ENCODE peak calls at places on chromosomes 7 and 10, in eight cellular contexts. B is fibroblast of the aortic adventitia, A is psoas muscle, R is SK-N-SH, C is lower lobe of right lung, V is cardiac muscle cell, F is stomach, M is adrenal gland. L is an unnamed sample.

GRCh38 chr10:49327036-49327813 is 28.3 kb downstream of the C10orf71 start:
- DNase-seq in B (no peak), A (no peak), R (no peak), C (no peak), V (no peak), F (peak; percentile 17), M (no peak), L (no peak)

GRCh38 chr10:9301148-9301547 is 1246.7 kb downstream of the GATA3 start:
- DNase-seq in B (peak; percentile 23), A (no peak), R (no peak), C (no peak), V (no peak), F (no peak), M (no peak), L (peak; percentile 15)

GRCh38 chr7:94335586-94335985 is 59.1 kb upstream of the COL1A2 start:
- DNase-seq in B (no peak), A (no peak), R (no peak), C (no peak), V (no peak), F (no peak), M (no peak), L (no peak)

GRCh38 chr10:78457804-78458483 is 424.3 kb downstream of the RPS24 start:
- DNase-seq in B (peak; percentile 96), A (no peak), R (no peak), C (no peak), V (peak; percentile 94), F (no peak), M (no peak), L (no peak)

GRCh38 chr7:55285665-55286064 is 79.5 kb upstream of the LANCL2 start:
- DNase-seq in B (no peak), A (no peak), R (no peak), C (no peak), V (no peak), F (no peak), M (no peak), L (no peak)

GRCh38 chr7:102917436-102918353 is 4.9 kb downstream of the LRRC17 start:
- DNase-seq in B (peak; percentile 32), A (no peak), R (no peak), C (no peak), V (peak; percentile 29), F (no peak), M (no peak), L (no peak)

GRCh38 chr7:122674502-122674901 is 24.4 kb downstream of the RNF133 start:
- DNase-seq in B (peak; percentile 82), A (no peak), R (no peak), C (no peak), V (peak; percentile 65), F (peak; percentile 55), M (peak; percentile 67), L (no peak)

GRCh38 chr7:157457355-157458253 is 120.8 kb downstream of the DNAJB6 start:
- DNase-seq in B (no peak), A (peak; percentile 28), R (no peak), C (peak; percentile 23), V (no peak), F (peak; percentile 20), M (peak; percentile 18), L (no peak)

GRCh38 chr10:58782876-58783859 is 270.5 kb downstream of the BICC1 start:
- DNase-seq in B (peak; percentile 89), A (peak; percentile 80), R (no peak), C (no peak), V (peak; percentile 88), F (no peak), M (no peak), L (no peak)

GRCh38 chr7:18081617-18082016 is 54.0 kb upstream of the PRPS1L1 start:
- DNase-seq in B (no peak), A (no peak), R (no peak), C (no peak), V (no peak), F (no peak), M (no peak), L (no peak)

GRCh38 chr10:99906470-99906869 is 103.3 kb downstream of the DNMBP start:
- DNase-seq in B (peak; percentile 97), A (peak; percentile 81), R (no peak), C (no peak), V (peak; percentile 76), F (peak; percentile 52), M (peak; percentile 86), L (no peak)
- TF ChIP-seq CTCF in B (peak; percentile 48), A (no peak), R (peak; percentile 30), C (no peak), V (peak; percentile 34), F (no peak), M (no peak), L (no peak)

GRCh38 chr10:35640474-35640873 is 1.6 kb downstream of the FZD8 start:
- DNase-seq in B (peak; percentile 74), A (peak; percentile 84), R (peak; percentile 92), C (peak; percentile 82), V (peak; percentile 76), F (peak; percentile 69), M (peak; percentile 76), L (peak; percentile 73)

GRCh38 chr10:35638116-35638515 is 4.0 kb downstream of the FZD8 start:
- DNase-seq in B (peak; percentile 36), A (no peak), R (no peak), C (no peak), V (no peak), F (no peak), M (no peak), L (no peak)

GRCh38 chr10:35637456-35637855 is 4.6 kb downstream of the FZD8 start:
- DNase-seq in B (peak; percentile 61), A (no peak), R (no peak), C (no peak), V (peak; percentile 6), F (no peak), M (no peak), L (no peak)

GRCh38 chr10:35639651-35640311 is 2.3 kb downstream of the FZD8 start:
- DNase-seq in B (peak; percentile 55), A (peak; percentile 61), R (peak; percentile 53), C (peak; percentile 62), V (peak; percentile 36), F (peak; percentile 33), M (no peak), L (peak; percentile 14)

DNA sequence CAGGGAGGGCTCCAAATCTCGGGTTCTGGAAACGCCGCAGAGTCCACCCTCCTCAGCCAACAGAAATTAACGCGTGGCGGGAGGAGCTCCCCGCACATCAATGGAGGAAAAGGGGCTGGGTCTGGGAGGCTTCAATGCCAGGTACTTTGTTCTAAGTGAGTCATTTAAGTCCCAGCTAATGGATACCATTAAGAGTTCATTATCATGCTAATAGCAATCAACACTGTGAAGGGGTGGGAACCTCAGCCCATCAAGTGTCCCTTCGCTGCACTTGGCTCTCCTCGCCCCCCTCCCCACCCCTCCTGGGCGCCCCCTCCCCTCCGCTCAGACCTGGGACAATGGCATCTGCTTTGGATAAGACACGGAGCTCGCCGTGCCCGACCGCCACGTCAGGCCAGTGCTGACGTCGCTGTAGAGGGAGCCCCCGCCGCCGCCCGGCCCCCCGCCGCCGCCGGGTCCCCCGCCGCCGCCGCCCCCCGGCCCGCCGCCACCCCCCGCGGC is 3.0 kb downstream of the FZD8 start:
- DNase-seq in B (peak; percentile 25), A (no peak), R (peak; percentile 28), C (no peak), V (no peak), F (no peak), M (no peak), L (no peak)
- H3K4me3 ChIP-seq in B (peak overlapping the region; percentile 80), A (peak overlapping the region; percentile 18), R (peak overlapping the region; percentile 54), C (no peak overlapping the region), V (peak overlapping the region; percentile 33), F (peak overlapping the region; percentile 79), M (no peak overlapping the region), L (no peak overlapping the region)

DNA sequence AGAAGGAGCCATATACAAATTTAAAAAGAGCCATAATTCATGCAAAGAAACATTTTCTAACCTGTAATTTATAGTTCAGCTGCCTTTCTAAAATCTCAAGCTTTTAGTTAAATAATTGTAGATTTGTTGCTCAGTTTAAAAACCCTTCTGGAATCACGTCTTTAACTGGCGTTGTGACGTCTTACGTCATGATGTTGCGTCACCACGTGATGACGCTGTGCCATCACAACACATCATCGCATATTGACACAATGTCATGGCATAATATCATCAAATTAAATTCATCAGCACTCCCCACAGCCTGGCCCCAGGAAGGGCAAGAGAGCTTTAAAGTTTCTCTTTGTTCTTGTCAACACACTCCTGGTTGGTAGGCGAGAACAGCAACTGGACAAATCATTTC is 194.8 kb downstream of the GRM8 start:
- DNase-seq in B (no peak), A (no peak), R (no peak), C (no peak), V (no peak), F (no peak), M (no peak), L (no peak)
- TF ChIP-seq CTCF in B (no peak), A (no peak), R (no peak), C (no peak), V (no peak), F (no peak), M (no peak), L (no peak)

GRCh38 chr10:91589656-91590035 is 43.2 kb downstream of the PPP1R3C start:
- DNase-seq in B (no peak), A (no peak), R (no peak), C (no peak), V (no peak), F (no peak), M (no peak), L (no peak)

GRCh38 chr10:91590142-91590903 is 42.5 kb downstream of the PPP1R3C start:
- DNase-seq in B (peak; percentile 98), A (peak; percentile 66), R (no peak), C (peak; percentile 48), V (peak; percentile 93), F (peak; percentile 74), M (peak; percentile 80), L (no peak)

GRCh38 chr10:91590904-91591791 is 41.7 kb downstream of the PPP1R3C start:
- DNase-seq in B (peak; percentile 79), A (peak; percentile 73), R (peak; percentile 73), C (no peak), V (peak; percentile 78), F (peak; percentile 51), M (peak; percentile 73), L (peak; percentile 42)

GRCh38 chr10:91589015-91589655 is 43.7 kb downstream of the PPP1R3C start:
- DNase-seq in B (peak; percentile 89), A (peak; percentile 64), R (no peak), C (no peak), V (peak; percentile 54), F (no peak), M (peak; percentile 90), L (no peak)

DNA sequence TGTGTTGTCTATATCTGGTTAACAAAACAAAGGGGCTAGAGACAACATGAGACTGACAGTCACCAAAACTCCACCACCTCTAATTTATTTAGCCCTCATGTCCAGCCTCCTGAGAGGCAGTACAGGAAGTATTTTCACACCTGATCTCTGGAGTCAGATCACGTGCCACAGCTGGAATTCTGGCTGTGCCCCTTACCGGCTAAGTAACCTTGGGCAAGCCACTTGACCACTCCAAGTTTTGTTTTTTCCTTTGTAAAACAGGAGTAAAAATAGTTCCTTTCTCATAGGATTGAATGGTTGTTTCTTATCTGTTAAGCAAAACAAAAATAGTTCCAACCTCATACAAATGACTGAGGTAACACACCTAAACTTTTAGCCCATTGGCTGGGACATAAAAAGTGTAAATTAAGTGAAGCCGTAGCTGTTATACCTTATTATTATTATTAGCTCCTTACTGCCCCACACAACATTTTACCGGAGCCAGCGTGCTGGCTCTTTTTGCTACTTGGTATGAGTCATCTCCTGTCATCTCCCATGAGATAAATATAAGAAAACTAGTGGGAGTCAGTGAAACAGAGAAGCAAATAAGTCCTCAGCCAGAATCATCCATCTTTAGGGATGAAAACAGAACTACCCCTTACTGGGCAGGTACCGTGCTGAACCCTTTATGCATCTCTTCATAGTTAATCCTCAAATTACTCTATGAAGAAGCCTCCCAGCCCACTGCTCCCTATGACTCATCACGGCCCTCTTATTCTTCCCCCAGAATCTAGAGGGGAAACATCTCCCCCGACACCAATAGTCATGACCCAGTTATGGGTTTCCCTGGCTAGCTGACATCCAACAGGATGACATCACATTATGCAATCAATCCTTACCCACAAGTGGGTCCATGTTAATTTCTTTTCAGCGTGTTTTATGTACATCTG is 44.9 kb downstream of the PPP1R3C start:
- DNase-seq in B (peak; percentile 78), A (peak; percentile 59), R (no peak), C (no peak), V (peak; percentile 82), F (no peak), M (no peak), L (no peak)
- H3K4me3 ChIP-seq in B (no peak overlapping the region), A (peak overlapping the region; percentile 14), R (no peak overlapping the region), C (no peak overlapping the region), V (no peak overlapping the region), F (no peak overlapping the region), M (no peak overlapping the region), L (no peak overlapping the region)